ENCODE peak calls at places on chromosomes 5 and 9, in nine cellular contexts. Z is T-helper 2 cell; Y is activated T-helper 1 cell treated with Interleukin-2 at 50 U/mL for 16 hours; P is AG04449; T is central memory CD4-positive, alpha-beta T cell; I is HT-29; G is WTC11; B is AG04450; S is activated naive CD8-positive, alpha-beta T cell treated with anti-CD3 and anti-CD28 coated beads, Interleukin-2, amount 50 U/mL, for 24 hours. M is an unnamed sample.

GRCh38 chr9:83999141-83999918 is 18.7 kb downstream of the RMI1 start:
- DNase-seq in P (no peak), B (no peak), I (peak; percentile 41), Z (no peak), Y (no peak), S (no peak), G (no peak), T (no peak), M (no peak)

GRCh38 chr9:16561121-16561520 is 309.3 kb downstream of the BNC2 start:
- DNase-seq in I (no peak), P (no peak), G (no peak), Z (no peak), S (no peak), B (no peak), Y (no peak), T (no peak), M (no peak)

GRCh38 chr5:108661590-108662219 is 86.0 kb upstream of the FER start:
- DNase-seq in Z (no peak), I (no peak), T (no peak), S (no peak), G (no peak), Y (no peak), P (no peak), B (no peak), M (no peak)

GRCh38 chr5:58462623-58463230 is 2.8 kb upstream of the PLK2 start:
- DNase-seq in I (peak; percentile 93), S (peak; percentile 17), B (no peak), G (no peak), T (peak; percentile 58), Z (no peak), P (no peak), Y (no peak), M (no peak)

GRCh38 chr5:140725799-140726471 is 25.7 kb downstream of the ZMAT2 start:
- DNase-seq in I (peak; percentile 70), B (peak; percentile 82), Y (peak; percentile 37), Z (no peak), T (peak; percentile 65), G (peak; percentile 80), S (peak; percentile 78), P (peak; percentile 76), M (no peak)

GRCh38 chr9:18566125-18566524 is 92.2 kb downstream of the ADAMTSL1 start:
- DNase-seq in B (no peak), Y (no peak), G (no peak), Z (no peak), T (no peak), P (peak; percentile 79), I (no peak), S (no peak), M (no peak)

GRCh38 chr9:15308511-15308910 is 1.5 kb upstream of the TTC39B start:
- DNase-seq in G (no peak), I (no peak), Y (no peak), B (peak; percentile 42), Z (no peak), P (peak; percentile 80), T (no peak), S (no peak), M (no peak)

GRCh38 chr5:142167458-142167857 is 58.9 kb downstream of the NDFIP1 start:
- DNase-seq in G (no peak), P (no peak), Y (no peak), I (no peak), B (no peak), T (no peak), Z (no peak), S (no peak), M (no peak)

M was measured in heart left ventricle.